ENCODE peak calls at places on chromosomes 6 and 20, in four cellular contexts. R, F, C and I are unnamed samples.

GRCh38 chr20:21203036-21203656 is 77.3 kb downstream of the KIZ start:
- DNase-seq in R (no peak), F (no peak), C (no peak), I (no peak)

GRCh38 chr6:712805-713204 is 19.9 kb upstream of the EXOC2 start:
- DNase-seq in R (no peak), F (no peak), C (no peak), I (no peak)

GRCh38 chr20:63682384-63683139 is 13.9 kb upstream of the TNFRSF6B start:
- DNase-seq in R (peak), F (no peak), C (peak), I (peak)

GRCh38 chr6:128882560-128882959 is 378 bp upstream of the LAMA2 start:
- DNase-seq in R (no peak), F (no peak), C (no peak), I (no peak)

GRCh38 chr6:44742828-44743372 is 355.4 kb downstream of the CDC5L start:
- DNase-seq in R (no peak), F (no peak), C (no peak), I (no peak)

GRCh38 chr6:17281100-17281496 is at the start of gene RBM24:
- DNase-seq in R (peak), F (no peak), C (peak), I (peak)

GRCh38 chr20:34562643-34563042 is 4.1 kb downstream of the MAP1LC3A start:
- DNase-seq in R (peak), F (no peak), C (no peak), I (no peak)

GRCh38 chr6:96202571-96202970 is 186.8 kb downstream of the FUT9 start:
- DNase-seq in R (no peak), F (no peak), C (no peak), I (no peak)

GRCh38 chr20:25283221-25283951 is 35.5 kb downstream of the PYGB start:
- DNase-seq in R (no peak), F (peak), C (peak), I (no peak)

GRCh38 chr6:89574860-89575561 is 63.5 kb downstream of the LYRM2 start:
- DNase-seq in R (no peak), F (no peak), C (no peak), I (no peak)

GRCh38 chr6:24455061-24455460 is 34.3 kb downstream of the GPLD1 start:
- DNase-seq in R (no peak), F (no peak), C (no peak), I (no peak)

GRCh38 chr6:97078791-97079190 is 154.3 kb downstream of the KLHL32 start:
- DNase-seq in R (no peak), F (no peak), C (no peak), I (no peak)

GRCh38 chr6:22447191-22447590 is 122.2 kb upstream of the HDGFL1 start:
- DNase-seq in R (no peak), F (no peak), C (no peak), I (no peak)

GRCh38 chr6:119742188-119742803 is 392.7 kb upstream of the MAN1A1 start:
- DNase-seq in R (peak), F (no peak), C (no peak), I (no peak)

GRCh38 chr6:34543421-34543820 is 12.7 kb downstream of the SPDEF start:
- DNase-seq in R (peak), F (no peak), C (no peak), I (peak)

GRCh38 chr20:58374906-58375760 is 13.9 kb upstream of the VAPB start:
- DNase-seq in R (no peak), F (no peak), C (no peak), I (no peak)

DNA sequence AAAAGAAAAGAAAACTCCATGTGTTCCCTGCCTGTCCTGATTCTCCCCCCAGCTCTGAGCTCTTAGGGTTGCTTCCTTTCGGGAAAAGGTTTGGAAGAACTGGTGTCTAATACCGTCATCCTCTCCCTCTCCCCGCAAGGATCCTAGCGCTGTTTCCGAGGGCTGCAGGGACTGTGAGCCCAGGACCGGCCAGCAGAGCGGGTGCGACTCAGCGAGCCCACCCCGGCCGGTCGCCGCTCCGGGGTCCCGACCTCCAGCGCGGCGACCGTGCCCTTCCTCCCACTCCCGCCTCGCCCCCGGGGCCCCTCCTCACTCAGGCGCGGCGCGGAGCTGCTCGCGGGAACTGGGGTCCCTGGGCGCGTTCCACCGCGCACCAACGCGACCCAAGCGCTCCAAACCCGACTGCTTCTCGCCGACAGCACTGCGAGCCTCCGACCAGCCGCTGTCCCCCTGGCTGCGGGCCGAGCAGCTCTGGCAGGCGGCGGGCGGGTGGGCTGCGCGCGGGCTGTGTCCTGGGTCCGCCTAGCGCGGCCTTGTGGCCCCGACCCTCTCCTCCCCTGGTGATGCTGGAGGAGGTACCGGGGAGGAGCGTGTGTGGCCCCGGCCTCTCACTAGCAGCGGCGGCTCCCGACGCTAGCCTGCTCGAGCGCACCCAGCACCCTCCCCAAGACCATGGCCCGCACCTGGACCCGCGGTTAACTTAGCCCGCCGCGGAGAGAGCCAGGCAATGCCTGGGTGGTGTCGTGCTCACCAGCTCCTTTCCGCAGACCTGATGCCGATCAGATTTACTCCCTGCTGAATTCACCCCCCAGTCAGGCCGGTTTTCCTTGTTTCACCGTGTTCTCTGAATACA is at the start of gene PLA2G7:
- DNase-seq in R (peak), F (no peak), C (peak), I (no peak)
- TF ChIP-seq CTCF in R (no peak), F (peak), C (no peak), I (no peak)

GRCh38 chr20:60249436-60249835 is 291.2 kb downstream of the CDH26 start:
- DNase-seq in R (peak), F (no peak), C (no peak), I (peak)
- TF ChIP-seq CTCF in R (no peak), F (no peak), C (no peak), I (no peak)

DNA sequence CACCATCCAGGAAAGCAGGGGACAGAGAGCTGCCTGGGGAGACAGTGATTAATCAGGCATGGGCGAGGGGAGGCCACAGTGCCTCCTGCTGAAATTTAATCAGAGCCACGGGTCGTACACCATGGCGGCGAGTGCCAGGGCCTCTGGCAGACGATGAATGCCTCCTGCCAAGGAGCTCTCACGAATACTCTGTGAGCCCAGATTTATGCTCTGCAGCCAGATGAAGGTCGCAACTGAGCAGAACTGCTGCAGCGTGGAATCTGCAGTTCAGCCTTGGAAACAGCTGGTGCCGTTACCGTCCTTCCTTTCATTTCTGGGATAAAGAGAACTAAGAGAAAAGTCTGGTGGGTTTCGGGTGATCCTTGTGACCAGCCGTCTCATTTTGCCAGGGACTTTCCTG is 85.6 kb downstream of the BFSP1 start:
- DNase-seq in R (no peak), F (no peak), C (no peak), I (no peak)
- TF ChIP-seq CTCF in R (no peak), F (no peak), C (no peak), I (no peak)

GRCh38 chr20:37277253-37277593 is 12.2 kb upstream of the MANBAL start:
- DNase-seq in R (no peak), F (no peak), C (no peak), I (no peak)

GRCh38 chr20:37278966-37279590 is 10.4 kb upstream of the MANBAL start:
- DNase-seq in R (peak), F (peak), C (no peak), I (peak)

GRCh38 chr20:37275125-37275524 is 13.5 kb upstream of the GHRH start:
- DNase-seq in R (no peak), F (no peak), C (no peak), I (no peak)

GRCh38 chr20:37273988-37274387 is 12.4 kb upstream of the GHRH start:
- DNase-seq in R (no peak), F (no peak), C (no peak), I (no peak)

GRCh38 chr20:37276494-37277252 is 12.8 kb upstream of the MANBAL start:
- DNase-seq in R (peak), F (peak), C (peak), I (peak)
- TF ChIP-seq CTCF in R (peak), F (peak), C (no peak), I (peak)

DNA sequence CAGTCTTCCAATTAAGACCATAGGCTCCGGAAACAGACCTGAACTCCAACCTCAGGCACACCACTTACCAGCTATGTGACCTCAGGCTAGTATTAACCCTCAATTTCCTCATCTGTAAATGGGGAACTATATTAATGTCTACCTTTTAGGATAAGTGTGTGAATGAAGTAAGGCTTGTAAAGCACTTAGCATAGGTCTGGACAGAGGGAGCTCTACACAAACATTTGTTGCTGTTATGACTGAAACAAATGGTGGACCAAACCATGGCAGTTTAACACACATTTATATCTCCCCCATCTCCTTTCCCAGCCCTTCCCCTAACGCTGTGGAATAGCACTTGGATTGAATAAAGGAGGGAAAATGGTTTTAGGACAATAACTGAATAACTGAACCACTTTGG is 48.7 kb downstream of the TSHZ2 start:
- DNase-seq in R (no peak), F (no peak), C (no peak), I (no peak)
- TF ChIP-seq CTCF in R (no peak), F (no peak), C (no peak), I (no peak)